ENCODE peak calls at places on chromosomes 12 and 14, in five cellular contexts. A, Q, G, L and N are unnamed samples.
A peak's percentile ranks its signal among the peaks of the same experiment; 100 is the strongest.

GRCh38 chr12:32589165-32589891 is 89.8 kb upstream of the DNM1L start:
- DNase-seq in A (no peak), Q (no peak), G (no peak), L (no peak), N (no peak)

GRCh38 chr14:64510825-64511679 is 6.5 kb downstream of the ZBTB1 start:
- DNase-seq in A (peak; percentile 79), Q (peak; percentile 82), G (peak; percentile 93), L (peak; percentile 50), N (no peak)

GRCh38 chr14:57512221-57512620 is 18.6 kb upstream of the CCDC198 start:
- DNase-seq in A (no peak), Q (no peak), G (no peak), L (no peak), N (no peak)

GRCh38 chr14:102157346-102157745 is 17.6 kb downstream of the WDR20 start:
- DNase-seq in A (no peak), Q (no peak), G (no peak), L (no peak), N (no peak)

GRCh38 chr12:48199784-48200198 is 3.3 kb downstream of the OR10AD1 start:
- DNase-seq in A (no peak), Q (peak; percentile 50), G (no peak), L (no peak), N (no peak)

GRCh38 chr14:21072102-21072501 is 2.0 kb downstream of the ARHGEF40 start:
- DNase-seq in A (peak; percentile 47), Q (peak; percentile 76), G (peak; percentile 25), L (no peak), N (no peak)

GRCh38 chr14:94028450-94028826 is 2.3 kb downstream of the OTUB2 start:
- DNase-seq in A (no peak), Q (peak; percentile 31), G (no peak), L (no peak), N (no peak)

GRCh38 chr12:45343269-45344051 is 127.6 kb downstream of the ANO6 start:
- DNase-seq in A (no peak), Q (peak; percentile 30), G (no peak), L (no peak), N (no peak)

GRCh38 chr14:34039428-34040047 is 88.7 kb upstream of the EGLN3 start:
- DNase-seq in A (no peak), Q (no peak), G (no peak), L (no peak), N (no peak)

GRCh38 chr12:63103489-63104131 is 47.4 kb downstream of the AVPR1A start:
- DNase-seq in A (peak; percentile 57), Q (peak; percentile 44), G (no peak), L (no peak), N (no peak)

GRCh38 chr14:88667555-88668273 is 104.9 kb downstream of the ZC3H14 start:
- DNase-seq in A (peak; percentile 87), Q (peak; percentile 84), G (peak; percentile 59), L (peak; percentile 44), N (peak; percentile 51)

GRCh38 chr14:91899213-91899612 is 31.9 kb upstream of the TC2N start:
- DNase-seq in A (no peak), Q (no peak), G (peak; percentile 62), L (no peak), N (no peak)

GRCh38 chr14:34018564-34019244 is 67.8 kb upstream of the EGLN3 start:
- DNase-seq in A (no peak), Q (peak; percentile 36), G (no peak), L (peak; percentile 15), N (no peak)